ENCODE peak calls at places on chromosomes 3 and 15, in eight cellular contexts. One of them, this sample, is unnamed.

GRCh38 chr3:131083190-131083863 is 56.6 kb downstream of the NEK11 start:
- DNase-seq in prostate gland: peak
- DNase-seq in suprapubic skin: no peak
- DNase-seq in WERI-Rb-1: no peak
- DNase-seq in colonic mucosa: no peak
- DNase-seq in SK-N-SH: peak
- DNase-seq in astrocyte: no peak
- DNase-seq in upper lobe of left lung: no peak
- DNase-seq in this sample: peak

GRCh38 chr3:57227930-57228733 is 603 bp downstream of the APPL1 start:
- DNase-seq in prostate gland: peak
- DNase-seq in suprapubic skin: peak
- DNase-seq in WERI-Rb-1: peak
- DNase-seq in colonic mucosa: peak
- DNase-seq in SK-N-SH: peak
- DNase-seq in astrocyte: peak
- DNase-seq in upper lobe of left lung: peak
- DNase-seq in this sample: peak

GRCh38 chr15:51053571-51053970 is 41.1 kb downstream of the TNFAIP8L3 start:
- DNase-seq in colonic mucosa: no peak
- DNase-seq in astrocyte: no peak
- DNase-seq in prostate gland: no peak
- DNase-seq in upper lobe of left lung: no peak
- DNase-seq in WERI-Rb-1: no peak
- DNase-seq in SK-N-SH: no peak
- DNase-seq in suprapubic skin: no peak
- DNase-seq in this sample: no peak

GRCh38 chr3:142180761-142181362 is 31.5 kb upstream of the TFDP2 start:
- DNase-seq in WERI-Rb-1: peak
- DNase-seq in suprapubic skin: no peak
- DNase-seq in prostate gland: peak
- DNase-seq in astrocyte: peak
- DNase-seq in colonic mucosa: peak
- DNase-seq in SK-N-SH: peak
- DNase-seq in upper lobe of left lung: peak
- DNase-seq in this sample: peak

GRCh38 chr15:47733085-47733484 is 15.8 kb downstream of the SEMA6D start:
- DNase-seq in suprapubic skin: no peak
- DNase-seq in astrocyte: no peak
- DNase-seq in SK-N-SH: no peak
- DNase-seq in upper lobe of left lung: no peak
- DNase-seq in prostate gland: no peak
- DNase-seq in WERI-Rb-1: no peak
- DNase-seq in colonic mucosa: peak
- DNase-seq in this sample: no peak

GRCh38 chr3:24365168-24365567 is 129.5 kb downstream of the THRB start:
- DNase-seq in SK-N-SH: peak
- DNase-seq in astrocyte: peak
- DNase-seq in suprapubic skin: no peak
- DNase-seq in colonic mucosa: peak
- DNase-seq in upper lobe of left lung: peak
- DNase-seq in WERI-Rb-1: no peak
- DNase-seq in prostate gland: peak
- DNase-seq in this sample: peak

GRCh38 chr3:193095366-193095765 is 145.7 kb upstream of the PLAAT1 start:
- DNase-seq in upper lobe of left lung: no peak
- DNase-seq in SK-N-SH: no peak
- DNase-seq in colonic mucosa: no peak
- DNase-seq in suprapubic skin: no peak
- DNase-seq in astrocyte: peak
- DNase-seq in prostate gland: no peak
- DNase-seq in WERI-Rb-1: no peak
- DNase-seq in this sample: no peak

GRCh38 chr3:72776-73175 is 123.8 kb upstream of the CHL1 start:
- DNase-seq in upper lobe of left lung: no peak
- DNase-seq in prostate gland: no peak
- DNase-seq in astrocyte: no peak
- DNase-seq in WERI-Rb-1: no peak
- DNase-seq in suprapubic skin: no peak
- DNase-seq in colonic mucosa: no peak
- DNase-seq in SK-N-SH: no peak
- DNase-seq in this sample: no peak

GRCh38 chr3:140055032-140055791 is 120.2 kb downstream of the CLSTN2 start:
- DNase-seq in colonic mucosa: no peak
- DNase-seq in astrocyte: no peak
- DNase-seq in WERI-Rb-1: no peak
- DNase-seq in suprapubic skin: no peak
- DNase-seq in prostate gland: no peak
- DNase-seq in upper lobe of left lung: no peak
- DNase-seq in SK-N-SH: no peak
- DNase-seq in this sample: no peak

GRCh38 chr15:47736123-47736786 is 18.9 kb downstream of the SEMA6D start:
- DNase-seq in SK-N-SH: peak
- DNase-seq in WERI-Rb-1: no peak
- DNase-seq in astrocyte: no peak
- DNase-seq in suprapubic skin: no peak
- DNase-seq in prostate gland: no peak
- DNase-seq in upper lobe of left lung: no peak
- DNase-seq in colonic mucosa: no peak
- DNase-seq in this sample: peak

GRCh38 chr3:29438580-29438979 is 157.7 kb downstream of the RBMS3 start:
- DNase-seq in WERI-Rb-1: no peak
- DNase-seq in prostate gland: no peak
- DNase-seq in astrocyte: no peak
- DNase-seq in SK-N-SH: no peak
- DNase-seq in suprapubic skin: no peak
- DNase-seq in upper lobe of left lung: no peak
- DNase-seq in colonic mucosa: no peak
- DNase-seq in this sample: no peak

GRCh38 chr15:100196326-100197058 is 145.3 kb downstream of the ADAMTS17 start:
- DNase-seq in suprapubic skin: no peak
- DNase-seq in SK-N-SH: no peak
- DNase-seq in astrocyte: no peak
- DNase-seq in upper lobe of left lung: no peak
- DNase-seq in WERI-Rb-1: no peak
- DNase-seq in colonic mucosa: no peak
- DNase-seq in prostate gland: no peak
- DNase-seq in this sample: no peak

GRCh38 chr15:76333720-76334437 is 2.7 kb upstream of the ISL2 start:
- DNase-seq in colonic mucosa: no peak
- DNase-seq in SK-N-SH: peak
- DNase-seq in WERI-Rb-1: peak
- DNase-seq in upper lobe of left lung: no peak
- DNase-seq in prostate gland: no peak
- DNase-seq in suprapubic skin: no peak
- DNase-seq in astrocyte: no peak
- DNase-seq in this sample: no peak

GRCh38 chr3:9727743-9728142 is 3.8 kb upstream of the BRPF1 start:
- DNase-seq in suprapubic skin: no peak
- DNase-seq in SK-N-SH: no peak
- DNase-seq in upper lobe of left lung: no peak
- DNase-seq in colonic mucosa: no peak
- DNase-seq in astrocyte: no peak
- DNase-seq in WERI-Rb-1: no peak
- DNase-seq in prostate gland: no peak
- DNase-seq in this sample: no peak

GRCh38 chr15:67103432-67103831 is 38.0 kb downstream of the SMAD3 start:
- DNase-seq in suprapubic skin: no peak
- DNase-seq in upper lobe of left lung: no peak
- DNase-seq in prostate gland: no peak
- DNase-seq in colonic mucosa: no peak
- DNase-seq in astrocyte: no peak
- DNase-seq in WERI-Rb-1: no peak
- DNase-seq in SK-N-SH: no peak
- DNase-seq in this sample: no peak

GRCh38 chr3:147113293-147114045 is 292.9 kb downstream of the ZIC4 start:
- DNase-seq in colonic mucosa: no peak
- DNase-seq in upper lobe of left lung: no peak
- DNase-seq in WERI-Rb-1: no peak
- DNase-seq in suprapubic skin: no peak
- DNase-seq in prostate gland: no peak
- DNase-seq in astrocyte: peak
- DNase-seq in SK-N-SH: no peak
- DNase-seq in this sample: peak

GRCh38 chr15:56943398-56943797 is 25.0 kb downstream of the TCF12 start:
- DNase-seq in colonic mucosa: no peak
- DNase-seq in WERI-Rb-1: no peak
- DNase-seq in suprapubic skin: no peak
- DNase-seq in SK-N-SH: no peak
- DNase-seq in astrocyte: no peak
- DNase-seq in upper lobe of left lung: no peak
- DNase-seq in prostate gland: no peak
- DNase-seq in this sample: no peak

GRCh38 chr3:27679691-27680090 is 42.4 kb downstream of the EOMES start:
- DNase-seq in upper lobe of left lung: no peak
- DNase-seq in SK-N-SH: no peak
- DNase-seq in suprapubic skin: no peak
- DNase-seq in WERI-Rb-1: no peak
- DNase-seq in colonic mucosa: no peak
- DNase-seq in astrocyte: no peak
- DNase-seq in prostate gland: no peak
- DNase-seq in this sample: no peak

GRCh38 chr3:40989141-40990061 is 209.9 kb upstream of the CTNNB1 start:
- DNase-seq in prostate gland: no peak
- DNase-seq in astrocyte: no peak
- DNase-seq in WERI-Rb-1: peak
- DNase-seq in SK-N-SH: no peak
- DNase-seq in upper lobe of left lung: no peak
- DNase-seq in suprapubic skin: no peak
- DNase-seq in colonic mucosa: no peak
- DNase-seq in this sample: no peak

GRCh38 chr3:59143447-59143846 is 93.6 kb upstream of the CFAP20DC start:
- DNase-seq in upper lobe of left lung: no peak
- DNase-seq in astrocyte: no peak
- DNase-seq in prostate gland: no peak
- DNase-seq in colonic mucosa: no peak
- DNase-seq in WERI-Rb-1: no peak
- DNase-seq in SK-N-SH: no peak
- DNase-seq in suprapubic skin: no peak
- DNase-seq in this sample: no peak

GRCh38 chr3:185744997-185745843 is 79.6 kb downstream of the IGF2BP2 start:
- DNase-seq in colonic mucosa: peak
- DNase-seq in WERI-Rb-1: no peak
- DNase-seq in suprapubic skin: no peak
- DNase-seq in astrocyte: peak
- DNase-seq in prostate gland: no peak
- DNase-seq in SK-N-SH: no peak
- DNase-seq in upper lobe of left lung: no peak
- DNase-seq in this sample: peak
- H3K27ac ChIP-seq in colonic mucosa: peak
- H3K27ac ChIP-seq in WERI-Rb-1: no peak
- H3K27ac ChIP-seq in suprapubic skin: no peak
- H3K27ac ChIP-seq in astrocyte: peak
- H3K27ac ChIP-seq in prostate gland: no peak
- H3K27ac ChIP-seq in SK-N-SH: peak
- H3K27ac ChIP-seq in upper lobe of left lung: no peak
- H3K27ac ChIP-seq in this sample: peak

GRCh38 chr3:152021951-152022461 is 148.6 kb downstream of the SUCNR1 start:
- DNase-seq in astrocyte: peak
- DNase-seq in WERI-Rb-1: no peak
- DNase-seq in prostate gland: no peak
- DNase-seq in suprapubic skin: no peak
- DNase-seq in upper lobe of left lung: peak
- DNase-seq in SK-N-SH: no peak
- DNase-seq in colonic mucosa: no peak
- DNase-seq in this sample: peak

GRCh38 chr3:152030320-152030719 is 156.9 kb downstream of the SUCNR1 start:
- DNase-seq in colonic mucosa: no peak
- DNase-seq in upper lobe of left lung: no peak
- DNase-seq in WERI-Rb-1: no peak
- DNase-seq in prostate gland: no peak
- DNase-seq in astrocyte: no peak
- DNase-seq in suprapubic skin: no peak
- DNase-seq in SK-N-SH: no peak
- DNase-seq in this sample: no peak

GRCh38 chr3:152031321-152031720 is 157.9 kb downstream of the SUCNR1 start:
- DNase-seq in upper lobe of left lung: no peak
- DNase-seq in astrocyte: no peak
- DNase-seq in colonic mucosa: no peak
- DNase-seq in prostate gland: no peak
- DNase-seq in suprapubic skin: no peak
- DNase-seq in SK-N-SH: no peak
- DNase-seq in WERI-Rb-1: no peak
- DNase-seq in this sample: no peak

DNA sequence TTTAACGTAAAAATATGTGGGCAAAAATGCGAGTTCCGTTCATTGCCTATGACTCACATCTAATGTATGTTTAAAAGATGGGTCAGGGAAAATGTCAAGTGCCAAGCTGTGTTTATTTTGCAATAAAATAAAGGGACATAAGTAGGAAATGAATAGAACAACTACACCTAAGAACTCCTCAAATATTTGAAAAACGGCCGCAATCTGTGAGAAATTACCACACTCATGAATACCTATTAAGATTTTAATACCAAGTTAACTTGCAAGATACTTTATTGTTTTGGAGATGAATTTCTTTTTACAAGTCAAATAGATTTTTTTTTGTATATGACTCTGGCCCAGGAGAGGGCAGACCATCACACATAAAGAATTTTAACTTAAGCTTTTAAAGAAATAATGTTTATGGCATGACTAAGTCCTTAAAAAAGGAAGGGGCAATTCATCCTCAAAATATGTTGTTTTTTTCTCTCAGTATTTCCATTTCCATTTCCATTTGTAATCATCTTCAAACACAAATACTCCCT is 152.7 kb downstream of the SUCNR1 start:
- DNase-seq in prostate gland: no peak
- DNase-seq in upper lobe of left lung: no peak
- DNase-seq in WERI-Rb-1: no peak
- DNase-seq in suprapubic skin: no peak
- DNase-seq in astrocyte: peak
- DNase-seq in colonic mucosa: no peak
- DNase-seq in SK-N-SH: no peak
- DNase-seq in this sample: peak
- TF ChIP-seq CTCF in prostate gland: no peak
- TF ChIP-seq CTCF in upper lobe of left lung: no peak
- TF ChIP-seq CTCF in WERI-Rb-1: no peak
- TF ChIP-seq CTCF in suprapubic skin: no peak
- TF ChIP-seq CTCF in astrocyte: peak
- TF ChIP-seq CTCF in colonic mucosa: no peak
- TF ChIP-seq CTCF in SK-N-SH: peak
- TF ChIP-seq CTCF in this sample: peak

DNA sequence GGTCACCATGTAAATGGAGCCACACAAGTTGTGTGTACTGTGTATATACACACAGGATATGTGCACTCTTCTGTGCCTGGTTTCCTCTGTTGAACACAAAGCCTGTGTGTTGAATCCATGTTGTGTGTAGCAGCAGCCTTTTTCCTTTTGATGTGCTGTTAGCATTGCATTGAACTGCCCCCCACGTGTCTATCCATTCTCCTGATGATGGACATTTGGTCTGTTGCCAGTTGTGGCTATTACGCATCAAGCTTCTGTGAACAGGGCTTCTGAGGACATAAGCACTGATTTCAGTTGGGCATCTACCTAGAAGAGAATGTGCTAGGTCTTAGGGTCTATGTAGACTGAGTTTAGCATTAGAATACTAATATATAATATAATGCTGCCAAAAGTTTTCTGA is 77.4 kb downstream of the LSM3 start:
- DNase-seq in upper lobe of left lung: no peak
- DNase-seq in colonic mucosa: no peak
- DNase-seq in WERI-Rb-1: no peak
- DNase-seq in SK-N-SH: no peak
- DNase-seq in prostate gland: no peak
- DNase-seq in astrocyte: no peak
- DNase-seq in suprapubic skin: no peak
- DNase-seq in this sample: no peak
- H3K27ac ChIP-seq in upper lobe of left lung: no peak
- H3K27ac ChIP-seq in colonic mucosa: no peak
- H3K27ac ChIP-seq in WERI-Rb-1: no peak
- H3K27ac ChIP-seq in SK-N-SH: no peak
- H3K27ac ChIP-seq in prostate gland: no peak
- H3K27ac ChIP-seq in astrocyte: no peak
- H3K27ac ChIP-seq in suprapubic skin: no peak
- H3K27ac ChIP-seq in this sample: no peak

GRCh38 chr3:184002469-184002868 is 15.2 kb downstream of the ABCC5 start:
- DNase-seq in upper lobe of left lung: no peak
- DNase-seq in SK-N-SH: no peak
- DNase-seq in prostate gland: no peak
- DNase-seq in astrocyte: no peak
- DNase-seq in suprapubic skin: no peak
- DNase-seq in WERI-Rb-1: no peak
- DNase-seq in colonic mucosa: no peak
- DNase-seq in this sample: no peak
- TF ChIP-seq CTCF in upper lobe of left lung: no peak
- TF ChIP-seq CTCF in SK-N-SH: no peak
- TF ChIP-seq CTCF in prostate gland: no peak
- TF ChIP-seq CTCF in astrocyte: no peak
- TF ChIP-seq CTCF in suprapubic skin: no peak
- TF ChIP-seq CTCF in WERI-Rb-1: peak
- TF ChIP-seq CTCF in colonic mucosa: no peak
- TF ChIP-seq CTCF in this sample: no peak